ENCODE peak calls at places on chromosomes 12 and 14, in seven cellular contexts. P, Q, I, X, U, K and C are unnamed samples.

GRCh38 chr12:114152890-114153289 is 186.8 kb upstream of the RBM19 start:
- DNase-seq in P (no peak), Q (no peak), I (peak), X (no peak), U (peak), K (no peak), C (no peak)

GRCh38 chr12:20628999-20629398 is 66.1 kb upstream of the SLCO1C1 start:
- DNase-seq in P (no peak), Q (no peak), I (no peak), X (no peak), U (no peak), K (no peak), C (no peak)

GRCh38 chr12:52495385-52495784 is 2.3 kb upstream of the KRT6A start:
- DNase-seq in P (peak), Q (no peak), I (peak), X (peak), U (peak), K (no peak), C (no peak)

GRCh38 chr12:80045594-80045993 is 53.7 kb upstream of the OTOGL start:
- DNase-seq in P (no peak), Q (peak), I (peak), X (no peak), U (peak), K (no peak), C (no peak)

GRCh38 chr12:124390442-124391116 is 95.7 kb downstream of the RFLNA start:
- DNase-seq in P (peak), Q (no peak), I (peak), X (no peak), U (peak), K (no peak), C (no peak)

GRCh38 chr12:84497819-84498218 is 414.8 kb downstream of the SLC6A15 start:
- DNase-seq in P (peak), Q (no peak), I (peak), X (no peak), U (peak), K (no peak), C (no peak)

GRCh38 chr14:52044791-52045522 is 23.9 kb downstream of the NID2 start:
- DNase-seq in P (no peak), Q (no peak), I (peak), X (no peak), U (peak), K (no peak), C (peak)

GRCh38 chr12:25065035-25065434 is 116.1 kb upstream of the BCAT1 start:
- DNase-seq in P (no peak), Q (no peak), I (no peak), X (no peak), U (no peak), K (no peak), C (no peak)

GRCh38 chr14:49876563-49877127 is 16.2 kb upstream of the ARF6 start:
- DNase-seq in P (no peak), Q (no peak), I (no peak), X (no peak), U (no peak), K (no peak), C (no peak)

GRCh38 chr12:85036736-85037135 is 585 bp downstream of the LRRIQ1 start:
- DNase-seq in P (no peak), Q (no peak), I (no peak), X (no peak), U (no peak), K (no peak), C (no peak)

GRCh38 chr12:120856980-120857379 is 47.2 kb downstream of the SPPL3 start:
- DNase-seq in P (peak), Q (no peak), I (peak), X (no peak), U (no peak), K (no peak), C (no peak)

GRCh38 chr12:109757671-109758265 is 44.1 kb downstream of the FAM222A start:
- DNase-seq in P (no peak), Q (no peak), I (no peak), X (no peak), U (no peak), K (no peak), C (no peak)

GRCh38 chr12:43221216-43221615 is 330.8 kb downstream of the ADAMTS20 start:
- DNase-seq in P (no peak), Q (no peak), I (no peak), X (no peak), U (no peak), K (no peak), C (no peak)

GRCh38 chr12:109592905-109593272 is 19.3 kb downstream of the MVK start:
- DNase-seq in P (no peak), Q (no peak), I (no peak), X (no peak), U (no peak), K (no peak), C (no peak)

GRCh38 chr14:84785997-84786396 is 743.9 kb upstream of the FLRT2 start:
- DNase-seq in P (no peak), Q (no peak), I (peak), X (no peak), U (no peak), K (no peak), C (no peak)

GRCh38 chr14:24403294-24404013 is 4.7 kb downstream of the NYNRIN start:
- DNase-seq in P (no peak), Q (no peak), I (no peak), X (no peak), U (peak), K (no peak), C (no peak)

GRCh38 chr14:31926123-31926522 is 151.0 kb upstream of the ARHGAP5 start:
- DNase-seq in P (peak), Q (no peak), I (peak), X (no peak), U (peak), K (no peak), C (no peak)

GRCh38 chr12:5407457-5407856 is 24.5 kb upstream of the NTF3 start:
- DNase-seq in P (no peak), Q (no peak), I (no peak), X (no peak), U (no peak), K (no peak), C (no peak)

GRCh38 chr12:88615490-88615889 is 35.2 kb upstream of the KITLG start:
- DNase-seq in P (no peak), Q (no peak), I (no peak), X (no peak), U (no peak), K (no peak), C (no peak)

GRCh38 chr14:52268191-52269061 is 928 bp downstream of the PTGDR start:
- DNase-seq in P (no peak), Q (no peak), I (no peak), X (peak), U (peak), K (no peak), C (no peak)

GRCh38 chr14:101358320-101358569 is 203.1 kb upstream of the DIO3 start:
- DNase-seq in P (no peak), Q (no peak), I (no peak), X (no peak), U (no peak), K (no peak), C (no peak)

GRCh38 chr12:24739094-24739779 is 209.7 kb downstream of the BCAT1 start:
- DNase-seq in P (no peak), Q (no peak), I (no peak), X (no peak), U (no peak), K (no peak), C (no peak)

GRCh38 chr14:23080474-23080873 is 14.5 kb downstream of the ACIN1 start:
- DNase-seq in P (no peak), Q (no peak), I (no peak), X (no peak), U (no peak), K (no peak), C (no peak)

GRCh38 chr12:57096748-57097553 is 8.0 kb downstream of the NAB2 start:
- DNase-seq in P (no peak), Q (no peak), I (no peak), X (no peak), U (no peak), K (no peak), C (no peak)

GRCh38 chr14:37594916-37595808 is at the start of the genes FOXA1 and TTC6:
- DNase-seq in P (peak), Q (no peak), I (peak), X (peak), U (peak), K (no peak), C (no peak)

GRCh38 chr12:71967176-71967575 is 28.5 kb downstream of the TPH2 start:
- DNase-seq in P (no peak), Q (no peak), I (no peak), X (no peak), U (no peak), K (no peak), C (no peak)

GRCh38 chr12:50517456-50518048 is 12.8 kb downstream of the DIP2B start:
- DNase-seq in P (no peak), Q (no peak), I (no peak), X (no peak), U (peak), K (no peak), C (no peak)

GRCh38 chr12:94973202-94973601 is 30.3 kb downstream of the NDUFA12 start:
- DNase-seq in P (no peak), Q (peak), I (no peak), X (no peak), U (peak), K (no peak), C (no peak)

GRCh38 chr14:55975281-55975905 is 142.8 kb upstream of the PELI2 start:
- DNase-seq in P (no peak), Q (no peak), I (no peak), X (no peak), U (no peak), K (no peak), C (no peak)

GRCh38 chr12:63752283-63752682 is 27.4 kb upstream of the RXYLT1 start:
- DNase-seq in P (no peak), Q (no peak), I (no peak), X (no peak), U (no peak), K (no peak), C (no peak)

GRCh38 chr14:44372807-44373497 is 134.1 kb downstream of the FSCB start:
- DNase-seq in P (no peak), Q (no peak), I (no peak), X (no peak), U (no peak), K (no peak), C (no peak)

GRCh38 chr14:44369401-44370123 is 137.5 kb downstream of the FSCB start:
- DNase-seq in P (no peak), Q (no peak), I (no peak), X (no peak), U (no peak), K (no peak), C (no peak)

GRCh38 chr14:44370727-44371126 is 136.4 kb downstream of the FSCB start:
- DNase-seq in P (no peak), Q (no peak), I (no peak), X (no peak), U (no peak), K (no peak), C (no peak)

GRCh38 chr14:44379292-44379977 is 127.6 kb downstream of the FSCB start:
- DNase-seq in P (no peak), Q (no peak), I (no peak), X (no peak), U (peak), K (no peak), C (no peak)

DNA sequence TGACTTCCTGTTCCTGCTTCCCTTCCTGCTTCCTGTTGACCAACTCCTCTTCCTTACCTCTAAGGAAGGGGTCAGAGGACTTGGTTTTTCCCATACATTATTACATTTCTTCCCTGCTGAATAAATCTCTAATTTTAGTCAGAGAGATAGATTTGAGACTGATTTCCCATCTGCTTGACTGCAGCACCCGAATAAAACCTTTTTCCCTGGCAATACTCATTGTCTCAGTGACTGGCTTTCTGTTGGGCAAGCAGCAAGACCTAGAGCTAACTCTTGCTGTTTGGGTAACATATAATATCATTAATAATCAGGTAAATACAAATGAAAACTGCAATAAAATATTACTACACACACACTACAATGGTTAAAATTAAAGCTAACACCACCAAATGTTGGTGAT is 132.2 kb downstream of the FSCB start:
- DNase-seq in P (no peak), Q (no peak), I (no peak), X (no peak), U (no peak), K (no peak), C (no peak)
- TF ChIP-seq CTCF in P (no peak), Q (no peak), I (no peak), X (no peak), U (no peak), K (no peak), C (no peak)

GRCh38 chr12:38386238-38386985 is 69.8 kb downstream of the ALG10B start:
- DNase-seq in P (no peak), Q (no peak), I (peak), X (no peak), U (no peak), K (no peak), C (no peak)

GRCh38 chr12:38389581-38389980 is 73.0 kb downstream of the ALG10B start:
- DNase-seq in P (no peak), Q (no peak), I (no peak), X (no peak), U (no peak), K (no peak), C (no peak)

GRCh38 chr12:38385492-38385864 is 68.9 kb downstream of the ALG10B start:
- DNase-seq in P (no peak), Q (no peak), I (peak), X (no peak), U (no peak), K (no peak), C (no peak)

DNA sequence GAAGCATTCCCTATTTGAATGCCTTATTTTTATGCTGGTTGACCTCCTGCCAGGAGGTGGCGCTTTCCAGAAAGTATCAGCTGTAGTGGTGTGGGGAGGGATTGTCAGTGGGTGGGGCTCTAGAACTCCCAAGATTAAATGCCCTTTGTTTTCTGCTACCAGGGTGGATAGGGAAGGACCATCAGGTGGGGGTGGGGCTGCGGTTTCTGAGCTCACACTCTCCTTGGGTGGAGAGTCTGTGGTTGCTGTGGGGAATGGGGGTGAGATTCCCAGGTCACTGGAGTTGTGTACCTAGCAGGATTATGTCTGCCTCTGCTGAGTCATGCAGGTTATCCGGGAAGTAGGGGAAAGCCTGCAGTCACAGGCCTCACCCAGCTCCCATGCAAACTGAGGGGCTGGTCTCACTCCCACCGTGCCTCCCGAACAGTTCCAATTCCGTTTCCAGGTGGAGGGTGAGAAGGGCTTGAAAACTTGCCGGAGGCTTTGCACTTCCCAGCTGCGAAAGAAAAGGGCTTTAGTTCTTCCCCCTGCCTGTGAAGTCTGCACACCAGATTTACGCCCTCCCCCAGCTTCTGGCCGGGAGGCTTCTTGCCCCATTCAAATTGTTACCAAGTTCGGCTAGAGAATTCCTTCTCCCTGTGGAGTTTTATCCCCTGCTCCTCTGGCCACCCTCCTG is 68.4 kb downstream of the ALG10B start:
- DNase-seq in P (no peak), Q (no peak), I (peak), X (peak), U (no peak), K (no peak), C (no peak)
- TF ChIP-seq CTCF in P (no peak), Q (no peak), I (peak), X (peak), U (no peak), K (no peak), C (no peak)

GRCh38 chr14:105019861-105020814 is 745 bp downstream of the CDCA4 start:
- DNase-seq in P (no peak), Q (no peak), I (peak), X (peak), U (peak), K (peak), C (no peak)

GRCh38 chr14:105023144-105023543 is 2.3 kb upstream of the CDCA4 start:
- DNase-seq in P (no peak), Q (no peak), I (peak), X (no peak), U (no peak), K (no peak), C (no peak)

GRCh38 chr14:105020815-105021655 is at the start of gene CDCA4:
- DNase-seq in P (peak), Q (peak), I (peak), X (peak), U (peak), K (peak), C (peak)

GRCh38 chr14:105022276-105022670 is 1.4 kb upstream of the CDCA4 start:
- DNase-seq in P (no peak), Q (no peak), I (no peak), X (no peak), U (no peak), K (no peak), C (no peak)

DNA sequence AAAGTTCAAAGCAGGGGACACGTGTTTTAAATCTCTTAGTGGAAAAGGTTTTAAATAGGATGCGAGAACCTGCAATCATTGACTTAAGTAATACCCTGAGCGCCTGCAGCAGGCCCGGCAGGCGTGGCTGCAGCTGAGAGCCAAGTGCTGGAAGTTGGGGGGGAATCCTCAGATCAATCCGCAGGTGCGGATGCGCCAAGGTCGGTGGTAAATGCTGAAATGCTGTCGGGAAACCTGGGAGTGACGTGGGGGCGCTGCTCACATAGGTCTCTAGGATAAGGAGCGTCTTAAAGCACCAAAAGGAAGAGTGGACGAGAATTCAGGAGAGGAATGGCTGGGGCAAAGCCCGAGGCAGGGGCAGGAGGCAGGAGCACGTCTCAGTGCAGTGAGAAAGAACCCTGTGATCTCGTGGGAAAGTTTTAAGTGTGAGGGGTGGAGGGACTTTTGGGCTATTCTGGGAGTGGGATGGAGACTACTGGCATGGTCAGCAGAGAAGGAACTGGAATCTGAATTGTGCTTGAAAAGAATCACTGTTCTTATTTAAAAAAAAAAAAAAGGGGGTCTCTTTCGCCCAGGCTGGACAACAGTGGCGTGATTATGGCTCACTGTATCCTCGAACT is 883 bp upstream of the CDCA4 start:
- DNase-seq in P (peak), Q (no peak), I (peak), X (no peak), U (peak), K (peak), C (no peak)
- TF ChIP-seq CTCF in P (no peak), Q (no peak), I (no peak), X (no peak), U (no peak), K (no peak), C (no peak)

DNA sequence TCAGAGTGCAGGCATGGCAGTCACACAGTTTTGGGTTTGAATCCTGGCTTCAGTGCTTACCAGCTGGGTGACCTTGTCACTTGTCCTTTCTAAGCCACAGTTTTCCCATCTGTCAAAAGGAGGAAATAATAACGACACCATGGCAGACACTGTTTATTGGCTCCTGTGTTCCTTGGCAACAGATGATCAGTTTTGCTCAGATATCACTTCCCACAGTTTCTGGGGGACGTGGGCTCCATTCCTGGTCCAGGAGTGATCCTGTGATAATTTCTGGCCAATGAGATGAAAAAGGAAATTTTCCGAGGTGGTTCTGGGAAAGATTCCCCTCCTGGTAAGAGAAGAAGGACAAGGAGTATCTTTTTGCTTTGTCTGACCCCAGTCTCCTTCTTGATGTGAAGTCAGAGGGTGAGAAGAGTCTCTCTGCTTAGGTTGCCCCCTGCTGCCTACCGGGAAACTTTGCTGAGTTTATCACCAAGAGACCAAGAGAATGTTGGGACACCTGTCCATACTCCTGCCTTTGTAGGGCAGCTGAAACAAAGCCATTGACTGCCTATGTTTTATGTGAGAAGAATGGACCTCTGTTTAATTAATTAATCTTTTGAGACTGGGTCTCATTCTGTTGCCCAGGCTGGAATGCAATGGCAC is 178.9 kb upstream of the NRXN3 start:
- DNase-seq in P (no peak), Q (no peak), I (no peak), X (no peak), U (no peak), K (no peak), C (no peak)
- TF ChIP-seq CTCF in P (peak), Q (peak), I (no peak), X (no peak), U (peak), K (no peak), C (no peak)

GRCh38 chr14:45134051-45134958 is at the start of gene FKBP3:
- DNase-seq in P (peak), Q (peak), I (peak), X (peak), U (peak), K (peak), C (peak)
- TF ChIP-seq CTCF in P (no peak), Q (no peak), I (no peak), X (no peak), U (no peak), K (peak), C (peak)

GRCh38 chr12:119241049-119241448 is 62.3 kb downstream of the HSPB8 start:
- DNase-seq in P (no peak), Q (no peak), I (no peak), X (no peak), U (no peak), K (no peak), C (no peak)
- TF ChIP-seq CTCF in P (no peak), Q (no peak), I (no peak), X (no peak), U (no peak), K (no peak), C (no peak)